ENCODE peak calls at places on chromosomes 6 and 20, in nine cellular contexts. G, V, C, N, T, M, H, U and F are unnamed samples.

GRCh38 chr20:6704132-6704861 is 63.2 kb upstream of the BMP2 start:
- DNase-seq in G (no peak), N (peak), U (no peak), C (peak), M (no peak), H (no peak), T (no peak), V (no peak), F (no peak)

GRCh38 chr20:23727016-23727415 is 23.7 kb downstream of the CST1 start:
- DNase-seq in V (no peak), M (no peak), N (no peak), C (no peak), G (no peak), U (no peak), H (no peak), T (no peak), F (no peak)

GRCh38 chr6:141152951-141153350 is 979.8 kb upstream of the GJE1 start:
- DNase-seq in M (no peak), H (no peak), U (no peak), T (no peak), C (no peak), V (no peak), N (no peak), G (no peak), F (no peak)

GRCh38 chr20:10280016-10280908 is 61.6 kb downstream of the SNAP25 start:
- DNase-seq in N (peak), G (no peak), M (no peak), U (no peak), V (no peak), C (no peak), T (no peak), H (no peak), F (no peak)

GRCh38 chr6:43061861-43062260 is 2.4 kb downstream of the KLC4 start:
- DNase-seq in H (no peak), V (no peak), N (peak), C (no peak), U (no peak), M (no peak), T (no peak), G (peak), F (no peak)

GRCh38 chr6:137625808-137626207 is 131.6 kb upstream of the OLIG3 start:
- DNase-seq in H (no peak), G (no peak), V (no peak), N (no peak), C (no peak), M (no peak), T (no peak), U (no peak), F (no peak)

GRCh38 chr6:90256698-90257485 is 39.8 kb downstream of the BACH2 start:
- DNase-seq in T (no peak), G (peak), H (no peak), V (no peak), N (peak), C (no peak), M (no peak), U (no peak), F (no peak)

GRCh38 chr6:118134257-118134656 is 227.2 kb downstream of the SLC35F1 start:
- DNase-seq in G (no peak), M (no peak), N (no peak), H (no peak), C (no peak), U (no peak), T (no peak), V (no peak), F (no peak)

GRCh38 chr20:33859157-33859695 is 48.1 kb downstream of the CHMP4B start:
- DNase-seq in V (peak), G (peak), N (peak), M (no peak), C (peak), T (no peak), U (peak), H (peak), F (peak)